ENCODE peak calls at places on chromosomes 12 and 14, in five cellular contexts. One of them, this sample, is unnamed.

GRCh38 chr12:109084425-109084824 is 8.8 kb downstream of the ALKBH2 start:
- DNase-seq in AG20443: no peak
- DNase-seq in NCI-H460: no peak
- DNase-seq in NT2/D1: no peak
- DNase-seq in A549: no peak
- DNase-seq in this sample: no peak

GRCh38 chr12:46627686-46628085 is 198.1 kb downstream of the SLC38A4 start:
- DNase-seq in AG20443: no peak
- DNase-seq in NCI-H460: no peak
- DNase-seq in NT2/D1: no peak
- DNase-seq in A549: no peak
- DNase-seq in this sample: no peak

GRCh38 chr12:125518074-125518473 is 452.8 kb downstream of the AACS start:
- DNase-seq in AG20443: no peak
- DNase-seq in NCI-H460: no peak
- DNase-seq in NT2/D1: peak; percentile 27
- DNase-seq in A549: no peak
- DNase-seq in this sample: no peak

GRCh38 chr12:16095531-16096110 is 181.9 kb downstream of the SLC15A5 start:
- DNase-seq in AG20443: no peak
- DNase-seq in NCI-H460: no peak
- DNase-seq in NT2/D1: no peak
- DNase-seq in A549: no peak
- DNase-seq in this sample: no peak

GRCh38 chr12:123859035-123859434 is 96.9 kb downstream of the DNAH10 start:
- DNase-seq in AG20443: no peak
- DNase-seq in NCI-H460: no peak
- DNase-seq in NT2/D1: no peak
- DNase-seq in A549: no peak
- DNase-seq in this sample: no peak

GRCh38 chr14:93084866-93085857 is 30.6 kb downstream of the ITPK1 start:
- DNase-seq in AG20443: no peak
- DNase-seq in NCI-H460: no peak
- DNase-seq in NT2/D1: no peak
- DNase-seq in A549: no peak
- DNase-seq in this sample: no peak

GRCh38 chr12:85076688-85077430 is 40.7 kb downstream of the LRRIQ1 start:
- DNase-seq in AG20443: peak; percentile 51
- DNase-seq in NCI-H460: peak; percentile 58
- DNase-seq in NT2/D1: peak; percentile 38
- DNase-seq in A549: peak; percentile 44
- DNase-seq in this sample: no peak

GRCh38 chr12:1795785-1796514 is 24.4 kb upstream of the LRTM2 start:
- DNase-seq in AG20443: peak; percentile 97
- DNase-seq in NCI-H460: peak; percentile 76
- DNase-seq in NT2/D1: peak; percentile 87
- DNase-seq in A549: peak; percentile 85
- DNase-seq in this sample: peak; percentile 92

GRCh38 chr12:240566-240965 is 22.1 kb downstream of the SLC6A13 start:
- DNase-seq in AG20443: no peak
- DNase-seq in NCI-H460: no peak
- DNase-seq in NT2/D1: no peak
- DNase-seq in A549: no peak
- DNase-seq in this sample: no peak

GRCh38 chr12:42180990-42181611 is 36.4 kb upstream of the GXYLT1 start:
- DNase-seq in AG20443: peak; percentile 11
- DNase-seq in NCI-H460: peak; percentile 3
- DNase-seq in NT2/D1: no peak
- DNase-seq in A549: no peak
- DNase-seq in this sample: no peak

GRCh38 chr14:105123981-105124836 is 44.4 kb downstream of the JAG2 start:
- DNase-seq in AG20443: peak; percentile 13
- DNase-seq in NCI-H460: no peak
- DNase-seq in NT2/D1: no peak
- DNase-seq in A549: no peak
- DNase-seq in this sample: peak; percentile 56

GRCh38 chr14:33834101-33834955 is 116.5 kb downstream of the EGLN3 start:
- DNase-seq in AG20443: no peak
- DNase-seq in NCI-H460: no peak
- DNase-seq in NT2/D1: no peak
- DNase-seq in A549: no peak
- DNase-seq in this sample: no peak

GRCh38 chr12:42450248-42450647 is 124.3 kb downstream of the PPHLN1 start:
- DNase-seq in AG20443: peak; percentile 20
- DNase-seq in NCI-H460: no peak
- DNase-seq in NT2/D1: no peak
- DNase-seq in A549: no peak
- DNase-seq in this sample: no peak

GRCh38 chr12:18589316-18589715 is 148.5 kb downstream of the PLCZ1 start:
- DNase-seq in AG20443: no peak
- DNase-seq in NCI-H460: no peak
- DNase-seq in NT2/D1: no peak
- DNase-seq in A549: no peak
- DNase-seq in this sample: no peak

GRCh38 chr12:2794261-2794735 is 472 bp upstream of the FKBP4 start:
- DNase-seq in AG20443: no peak
- DNase-seq in NCI-H460: no peak
- DNase-seq in NT2/D1: no peak
- DNase-seq in A549: no peak
- DNase-seq in this sample: peak; percentile 83

This sample was measured in coronary artery.